ENCODE peak calls at places on chromosomes 2 and 18, in four cellular contexts. S is amygdala, R is fibroblast of the conjunctiva, P is activated T-cell treated with anti-CD3 and anti-CD28 coated beads for 4 hours. X is an unnamed sample.

GRCh38 chr2:117128471-117128870 is 686.0 kb upstream of the DDX18 start:
- DNase-seq in R (no peak), S (no peak), P (no peak), X (no peak)

GRCh38 chr18:69400976-69401474 is 337 bp downstream of the DOK6 start:
- DNase-seq in R (no peak), S (no peak), P (no peak), X (peak)

GRCh38 chr2:33380661-33381183 is 95.7 kb upstream of the RASGRP3 start:
- DNase-seq in S (no peak), R (no peak), P (no peak), X (no peak)

GRCh38 chr2:22958281-22958680 is 426.7 kb upstream of the KLHL29 start:
- DNase-seq in S (no peak), R (no peak), P (no peak), X (no peak)

GRCh38 chr18:32552421-32553030 is 81.8 kb upstream of the GAREM1 start:
- DNase-seq in P (peak), S (peak), R (peak), X (peak)

GRCh38 chr2:224722777-224723176 is 6.6 kb upstream of the CCDC195 start:
- DNase-seq in S (no peak), R (no peak), P (no peak), X (no peak)

GRCh38 chr2:101223814-101224231 is 28.9 kb upstream of the CNOT11 start:
- DNase-seq in S (no peak), P (no peak), R (no peak), X (no peak)

GRCh38 chr18:35605686-35606417 is 24.3 kb downstream of the GALNT1 start:
- DNase-seq in S (no peak), P (no peak), R (no peak), X (no peak)

GRCh38 chr2:141329949-141330348 is 800.9 kb downstream of the LRP1B start:
- DNase-seq in S (no peak), P (no peak), R (peak), X (no peak)

X was measured in SK-N-DZ.